ENCODE peak calls at places on chromosomes 4 and X, in nine cellular contexts. L, T, R, O, S, Y, U, N and A are unnamed samples. For H3K9me2 and H3K79me2, the result is how much of the 10 kb centered on the place peaks cover.

GRCh38 chr4:58144721-58145120 is 1034.5 kb upstream of the IGFBP7 start:
- DNase-seq in L (no peak), T (no peak), R (no peak), O (no peak), S (no peak), Y (no peak), U (no peak), N (no peak), A (no peak)

GRCh38 chrX:109785053-109785452 is 52.0 kb upstream of the ACSL4 start:
- DNase-seq in L (no peak), T (no peak), R (no peak), O (no peak), S (no peak), Y (no peak), U (no peak), N (no peak), A (no peak)

GRCh38 chr4:140567722-140568121 is 1.0 kb downstream of the UCP1 start:
- DNase-seq in L (peak), T (no peak), R (peak), O (peak), S (no peak), Y (no peak), U (no peak), N (no peak), A (peak)

GRCh38 chr4:37678624-37679023 is 7.6 kb downstream of the RELL1 start:
- DNase-seq in L (no peak), T (no peak), R (no peak), O (no peak), S (no peak), Y (no peak), U (no peak), N (no peak), A (no peak)

GRCh38 chr4:136742330-136742729 is 790.0 kb downstream of the PCDH18 start:
- DNase-seq in L (no peak), T (peak), R (no peak), O (peak), S (no peak), Y (no peak), U (no peak), N (no peak), A (no peak)

GRCh38 chr4:19309365-19309764 is 942.3 kb upstream of the SLIT2 start:
- DNase-seq in L (no peak), T (peak), R (peak), O (peak), S (no peak), Y (peak), U (no peak), N (no peak), A (peak)

GRCh38 chr4:145511913-145512522 is 30.4 kb downstream of the SMAD1 start:
- DNase-seq in L (no peak), T (peak), R (no peak), O (peak), S (peak), Y (peak), U (peak), N (no peak), A (no peak)

GRCh38 chrX:136147966-136148365 is 633 bp downstream of the FHL1 start:
- DNase-seq in L (no peak), T (no peak), R (no peak), O (no peak), S (no peak), Y (no peak), U (no peak), N (no peak), A (peak)

GRCh38 chrX:132594129-132594528 is 105.3 kb upstream of the MBNL3 start:
- DNase-seq in L (no peak), T (peak), R (peak), O (peak), S (no peak), Y (no peak), U (no peak), N (no peak), A (no peak)

GRCh38 chrX:23592741-23593140 is 74.6 kb upstream of the PRDX4 start:
- DNase-seq in L (no peak), T (no peak), R (no peak), O (no peak), S (no peak), Y (no peak), U (no peak), N (no peak), A (no peak)

GRCh38 chr4:762211-763190 is 56.9 kb downstream of the PCGF3 start:
- DNase-seq in L (peak), T (peak), R (peak), O (peak), S (no peak), Y (no peak), U (peak), N (peak), A (no peak)

GRCh38 chrX:53093177-53093655 is 726 bp upstream of the KANTR start:
- DNase-seq in L (peak), T (peak), R (peak), O (peak), S (peak), Y (peak), U (peak), N (peak), A (peak)

GRCh38 chr4:42363614-42364013 is 33.7 kb upstream of the SHISA3 start:
- DNase-seq in L (no peak), T (no peak), R (no peak), O (no peak), S (no peak), Y (no peak), U (no peak), N (no peak), A (no peak)

GRCh38 chrX:150547511-150548115 is 20.8 kb upstream of the MTM1 start:
- DNase-seq in L (peak), T (no peak), R (peak), O (peak), S (no peak), Y (peak), U (no peak), N (peak), A (peak)

GRCh38 chrX:12891915-12892506 is 14.4 kb upstream of the TLR8 start:
- DNase-seq in L (no peak), T (no peak), R (no peak), O (no peak), S (no peak), Y (peak), U (peak), N (no peak), A (no peak)

GRCh38 chr4:100129774-100130173 is 60.5 kb downstream of the DDIT4L start:
- DNase-seq in L (no peak), T (no peak), R (no peak), O (no peak), S (no peak), Y (no peak), U (no peak), N (no peak), A (no peak)

GRCh38 chr4:127632420-127633403 is at the start of gene INTU:
- DNase-seq in L (peak), T (peak), R (peak), O (peak), S (peak), Y (peak), U (no peak), N (no peak), A (peak)

GRCh38 chr4:89316931-89317366 is 9.3 kb upstream of the GPRIN3 start:
- DNase-seq in L (no peak), T (peak), R (no peak), O (peak), S (no peak), Y (peak), U (peak), N (peak), A (no peak)

GRCh38 chr4:122665148-122665547 is 44.3 kb upstream of the IL21 start:
- DNase-seq in L (no peak), T (no peak), R (no peak), O (peak), S (no peak), Y (no peak), U (no peak), N (no peak), A (no peak)

GRCh38 chr4:4845027-4845426 is 14.4 kb upstream of the MSX1 start:
- DNase-seq in L (no peak), T (no peak), R (no peak), O (no peak), S (no peak), Y (no peak), U (no peak), N (no peak), A (no peak)

GRCh38 chr4:183989931-183990330 is 84.8 kb downstream of the STOX2 start:
- DNase-seq in L (no peak), T (no peak), R (no peak), O (no peak), S (no peak), Y (no peak), U (no peak), N (no peak), A (no peak)

GRCh38 chr4:184000457-184001395 is 95.6 kb downstream of the STOX2 start:
- DNase-seq in L (no peak), T (no peak), R (no peak), O (no peak), S (no peak), Y (no peak), U (no peak), N (no peak), A (peak)

GRCh38 chr4:183996868-183997267 is 91.8 kb downstream of the STOX2 start:
- DNase-seq in L (no peak), T (peak), R (no peak), O (peak), S (no peak), Y (no peak), U (no peak), N (no peak), A (no peak)

GRCh38 chr4:183999435-183999834 is 94.3 kb downstream of the STOX2 start:
- DNase-seq in L (no peak), T (no peak), R (no peak), O (no peak), S (no peak), Y (no peak), U (no peak), N (no peak), A (no peak)

GRCh38 chr4:183995489-183996049 is 90.5 kb downstream of the STOX2 start:
- DNase-seq in L (no peak), T (no peak), R (no peak), O (no peak), S (no peak), Y (no peak), U (no peak), N (no peak), A (peak)
- H3K4me2 ChIP-seq in L (no peak), T (no peak), R (no peak), O (no peak), S (no peak), Y (no peak), U (no peak), N (no peak), A (no peak)

GRCh38 chrX:153792368-153792767 is 1.8 kb downstream of the IDH3G start:
- DNase-seq in L (no peak), T (no peak), R (no peak), O (no peak), S (no peak), Y (no peak), U (no peak), N (no peak), A (no peak)

GRCh38 chrX:153794897-153795816 is 689 bp downstream of the SSR4 start:
- DNase-seq in L (no peak), T (no peak), R (no peak), O (peak), S (no peak), Y (no peak), U (peak), N (peak), A (no peak)

GRCh38 chrX:153793291-153793690 is 884 bp downstream of the IDH3G start:
- DNase-seq in L (no peak), T (no peak), R (no peak), O (no peak), S (no peak), Y (no peak), U (no peak), N (peak), A (no peak)

GRCh38 chrX:153791104-153791852 is 2.9 kb downstream of the IDH3G start:
- DNase-seq in L (no peak), T (no peak), R (no peak), O (no peak), S (no peak), Y (no peak), U (no peak), N (no peak), A (no peak)

GRCh38 chrX:153794018-153794896 is at the start of the genes IDH3G and SSR4:
- DNase-seq in L (peak), T (peak), R (peak), O (peak), S (peak), Y (peak), U (peak), N (peak), A (peak)
- H3K9me2 ChIP-seq in L (under half), T (under half), R (under half), O (under half), S (under half), Y (under half), U (under half), N (under half), A (under half)

GRCh38 chr4:51851090-51851936 is 8.4 kb downstream of the DCUN1D4 start:
- DNase-seq in L (no peak), T (no peak), R (no peak), O (no peak), S (no peak), Y (no peak), U (peak), N (peak), A (no peak)
- H3K79me2 ChIP-seq in L (half or more), T (half or more), R (half or more), O (half or more), S (half or more), Y (half or more), U (under half), N (half or more), A (half or more)

DNA sequence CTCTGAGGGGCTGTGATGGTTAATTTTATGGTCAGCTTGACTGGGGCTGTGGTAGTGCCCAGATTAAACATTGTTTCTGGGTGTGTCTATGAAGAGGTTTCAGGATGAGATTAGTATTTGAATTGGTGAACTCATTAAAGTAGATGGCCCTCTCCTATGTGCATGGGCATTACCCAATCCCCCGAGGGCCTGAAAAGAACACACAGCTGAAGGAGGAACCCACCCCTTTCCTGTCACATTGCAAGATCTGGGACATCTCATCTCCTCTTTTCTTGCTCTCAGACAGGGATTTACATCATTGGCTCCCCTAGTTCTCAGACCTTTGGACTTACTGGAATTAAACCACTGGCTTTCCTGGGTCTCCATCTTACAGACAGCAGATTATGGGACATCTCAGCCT is 29.4 kb upstream of the NDP start:
- DNase-seq in L (no peak), T (no peak), R (no peak), O (no peak), S (no peak), Y (no peak), U (no peak), N (no peak), A (no peak)
- H3K4me2 ChIP-seq in L (no peak), T (no peak), R (no peak), O (no peak), S (no peak), Y (no peak), U (no peak), N (no peak), A (no peak)

DNA sequence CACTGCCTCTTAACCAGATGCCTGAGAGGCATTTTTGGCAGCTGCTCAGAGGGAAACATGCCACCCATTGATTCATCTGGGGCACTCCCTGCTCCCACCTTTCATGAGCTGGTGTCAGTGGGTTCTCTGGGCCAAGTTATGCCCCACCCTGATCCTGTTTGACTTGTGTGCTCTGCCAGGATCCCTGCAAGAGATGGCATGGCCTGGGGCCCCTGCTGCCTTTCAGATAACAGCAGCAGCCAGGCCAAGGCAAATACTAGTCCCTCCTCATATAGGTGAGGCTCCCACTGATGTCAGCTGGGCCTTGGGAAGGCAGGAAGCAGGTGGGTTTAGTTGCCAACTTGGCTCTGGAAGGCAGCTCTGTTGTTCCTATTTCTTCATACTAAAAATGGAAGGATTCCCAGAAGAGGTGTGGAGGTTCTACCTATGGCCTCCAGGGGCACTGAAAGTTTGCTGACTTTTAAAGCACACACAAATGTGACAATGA is 192.9 kb upstream of the RBPJ start:
- DNase-seq in L (no peak), T (peak), R (no peak), O (peak), S (no peak), Y (no peak), U (no peak), N (no peak), A (peak)
- H3K9me2 ChIP-seq in L (under half), T (under half), R (under half), O (under half), S (under half), Y (under half), U (under half), N (under half), A (under half)